ENCODE peak calls at places on chromosomes 11 and 22, in ten cellular contexts. R is PC-3, T is MM.1S, H is GM23248, U is PC-9, B is OCI-LY7, V is HCT116, X is SK-N-SH, I is hepatocyte, W is GM23338. O is an unnamed sample.
A peak's percentile ranks its signal among the peaks of the same experiment; 100 is the strongest.

GRCh38 chr22:49391436-49391835 is 436.2 kb downstream of the BRD1 start:
- DNase-seq in R (no peak), T (no peak), H (no peak), U (no peak), B (no peak), V (no peak), X (no peak), I (no peak), W (no peak), O (no peak)

GRCh38 chr11:120925944-120926343 is 98.0 kb upstream of the TBCEL start:
- DNase-seq in R (no peak), T (peak; percentile 84), H (no peak), U (no peak), B (peak; percentile 92), V (no peak), X (no peak), I (no peak), W (no peak), O (peak; percentile 47)

GRCh38 chr22:43923191-43923590 is 414 bp upstream of the PNPLA3 start:
- DNase-seq in R (no peak), T (no peak), H (peak; percentile 47), U (no peak), B (no peak), V (no peak), X (no peak), I (no peak), W (no peak), O (no peak)

GRCh38 chr11:62853279-62853965 is 14.0 kb upstream of the WDR74 start:
- DNase-seq in R (no peak), T (no peak), H (no peak), U (no peak), B (no peak), V (no peak), X (no peak), I (no peak), W (no peak), O (peak; percentile 46)

GRCh38 chr11:57335343-57336110 is at the start of gene SSRP1:
- DNase-seq in R (peak; percentile 92), T (peak; percentile 91), H (peak; percentile 95), U (peak; percentile 82), B (peak; percentile 95), V (peak; percentile 72), X (peak; percentile 95), I (peak; percentile 93), W (peak; percentile 93), O (peak; percentile 96)

GRCh38 chr22:44256860-44257560 is 55.7 kb downstream of the SHISAL1 start:
- DNase-seq in R (no peak), T (no peak), H (no peak), U (no peak), B (no peak), V (no peak), X (no peak), I (no peak), W (no peak), O (no peak)

GRCh38 chr11:110134120-110134519 is 40.9 kb downstream of the ZC3H12C start:
- DNase-seq in R (no peak), T (no peak), H (no peak), U (peak; percentile 34), B (no peak), V (no peak), X (no peak), I (peak; percentile 23), W (no peak), O (no peak)

GRCh38 chr22:30308518-30309230 is 18.1 kb downstream of the TBC1D10A start:
- DNase-seq in R (no peak), T (peak; percentile 54), H (peak; percentile 63), U (no peak), B (peak; percentile 87), V (no peak), X (no peak), I (no peak), W (no peak), O (peak; percentile 61)

DNA sequence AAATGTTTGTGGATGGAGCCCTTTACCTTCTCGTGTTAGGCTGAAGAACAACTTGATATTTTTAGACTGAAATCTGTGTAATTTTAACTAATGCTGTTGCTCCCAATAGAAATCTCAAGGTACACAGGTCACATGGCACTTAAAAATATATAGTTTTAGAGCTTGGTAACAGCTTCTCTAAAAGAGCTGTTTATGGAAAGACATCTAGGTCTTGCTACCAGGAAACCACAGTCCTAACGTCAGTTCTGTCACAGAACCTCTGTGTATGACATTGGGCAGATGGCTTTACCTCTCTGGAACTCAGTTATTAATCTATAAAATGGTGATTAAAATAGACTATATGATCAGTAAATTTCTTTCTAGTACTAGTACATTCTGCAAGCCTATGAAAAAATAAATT is 35.4 kb downstream of the PAK1 start:
- DNase-seq in R (no peak), T (peak; percentile 70), H (no peak), U (no peak), B (no peak), V (no peak), X (no peak), I (no peak), W (no peak), O (no peak)
- H3K4me2 ChIP-seq in R (no peak overlapping the region), T (peak overlapping the region; percentile 52), H (no peak overlapping the region), U (no peak overlapping the region), B (no peak overlapping the region), V (no peak overlapping the region), X (no peak overlapping the region), I (no peak overlapping the region), W (peak overlapping the region; percentile 15), O (no peak overlapping the region)

DNA sequence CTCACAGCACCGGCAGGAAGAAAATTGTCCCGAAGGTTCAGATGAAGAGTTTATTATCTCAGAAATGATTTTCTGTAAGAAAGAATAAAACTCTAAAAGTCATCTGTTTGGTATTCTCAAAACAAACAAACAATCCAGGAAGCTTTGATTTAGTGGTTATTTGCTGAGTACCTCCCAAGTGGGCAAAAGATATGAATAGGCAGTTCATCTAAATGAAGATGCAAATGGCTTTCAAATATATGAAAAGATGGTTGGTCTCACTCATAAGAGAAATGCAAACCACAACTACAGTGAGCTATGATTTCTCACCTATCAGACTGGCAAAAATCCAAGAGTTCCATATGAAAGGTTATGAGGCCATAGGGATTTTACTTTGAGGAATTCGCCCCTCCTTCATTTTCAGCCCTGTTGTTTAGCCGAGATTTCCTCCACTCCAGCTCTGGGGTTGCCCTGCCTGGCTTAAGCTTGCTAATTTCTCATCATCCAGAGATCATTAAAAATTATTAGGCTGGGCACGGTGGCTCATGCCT is 11.3 kb upstream of the P2RY2 start:
- DNase-seq in R (peak; percentile 81), T (no peak), H (no peak), U (peak; percentile 92), B (no peak), V (no peak), X (no peak), I (no peak), W (no peak), O (no peak)
- H3K9me2 ChIP-seq in R (no peaks in the 10 kb centered on the region), T (no peaks in the 10 kb centered on the region), H (no peaks in the 10 kb centered on the region), U (no peaks in the 10 kb centered on the region), B (no peaks in the 10 kb centered on the region), V (no peaks in the 10 kb centered on the region), X (no peaks in the 10 kb centered on the region), I (no peaks in the 10 kb centered on the region), W (no peaks in the 10 kb centered on the region), O (no peaks in the 10 kb centered on the region)

GRCh38 chr22:28013611-28014010 is 94.6 kb upstream of the PITPNB start:
- DNase-seq in R (no peak), T (no peak), H (no peak), U (no peak), B (no peak), V (no peak), X (no peak), I (no peak), W (peak; percentile 32), O (no peak)
- H3K4me2 ChIP-seq in R (no peak overlapping the region), T (no peak overlapping the region), H (no peak overlapping the region), U (no peak overlapping the region), B (no peak overlapping the region), V (no peak overlapping the region), X (no peak overlapping the region), I (no peak overlapping the region), W (no peak overlapping the region), O (no peak overlapping the region)

DNA sequence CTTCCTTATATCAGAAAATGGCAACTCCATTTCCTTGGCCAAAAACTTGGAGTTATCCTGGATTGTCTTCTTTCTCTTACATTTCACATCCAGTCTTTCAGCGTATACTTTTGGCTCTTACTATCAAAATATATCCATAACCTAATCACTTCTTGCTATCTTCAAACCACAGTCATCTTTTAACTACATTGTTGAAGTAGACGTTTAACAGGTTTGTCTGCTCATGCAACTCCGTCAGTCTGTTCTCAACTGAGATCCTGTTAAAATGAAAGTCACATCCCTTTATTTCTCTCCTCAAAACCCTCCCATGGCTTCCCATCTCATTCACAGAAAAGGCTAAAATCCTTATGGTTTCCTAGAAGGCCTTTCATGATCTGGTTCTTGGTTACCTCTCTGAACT is 41.9 kb downstream of the UVRAG start:
- DNase-seq in R (peak; percentile 47), T (no peak), H (no peak), U (peak; percentile 55), B (no peak), V (no peak), X (no peak), I (no peak), W (no peak), O (no peak)
- H3K9me2 ChIP-seq in R (no peaks in the 10 kb centered on the region), T (no peaks in the 10 kb centered on the region), H (no peaks in the 10 kb centered on the region), U (no peaks in the 10 kb centered on the region), B (no peaks in the 10 kb centered on the region), V (no peaks in the 10 kb centered on the region), X (no peaks in the 10 kb centered on the region), I (no peaks in the 10 kb centered on the region), W (no peaks in the 10 kb centered on the region), O (no peaks in the 10 kb centered on the region)

GRCh38 chr11:73243093-73243485 is 25.0 kb downstream of the P2RY2 start:
- DNase-seq in R (no peak), T (no peak), H (no peak), U (no peak), B (no peak), V (no peak), X (no peak), I (no peak), W (no peak), O (no peak)
- H3K4me2 ChIP-seq in R (no peak overlapping the region), T (peak overlapping the region; percentile 50), H (no peak overlapping the region), U (no peak overlapping the region), B (peak overlapping the region; percentile 43), V (peak overlapping the region; percentile 73), X (no peak overlapping the region), I (no peak overlapping the region), W (peak overlapping the region; percentile 74), O (no peak overlapping the region)

GRCh38 chr11:70145025-70145529 is 58.0 kb upstream of the FADD start:
- DNase-seq in R (no peak), T (no peak), H (no peak), U (no peak), B (no peak), V (no peak), X (no peak), I (no peak), W (no peak), O (no peak)
- H3K9me2 ChIP-seq in R (no peaks in the 10 kb centered on the region), T (no peaks in the 10 kb centered on the region), H (no peaks in the 10 kb centered on the region), U (no peaks in the 10 kb centered on the region), B (no peaks in the 10 kb centered on the region), V (no peaks in the 10 kb centered on the region), X (no peaks in the 10 kb centered on the region), I (no peaks in the 10 kb centered on the region), W (no peaks in the 10 kb centered on the region), O (no peaks in the 10 kb centered on the region)

DNA sequence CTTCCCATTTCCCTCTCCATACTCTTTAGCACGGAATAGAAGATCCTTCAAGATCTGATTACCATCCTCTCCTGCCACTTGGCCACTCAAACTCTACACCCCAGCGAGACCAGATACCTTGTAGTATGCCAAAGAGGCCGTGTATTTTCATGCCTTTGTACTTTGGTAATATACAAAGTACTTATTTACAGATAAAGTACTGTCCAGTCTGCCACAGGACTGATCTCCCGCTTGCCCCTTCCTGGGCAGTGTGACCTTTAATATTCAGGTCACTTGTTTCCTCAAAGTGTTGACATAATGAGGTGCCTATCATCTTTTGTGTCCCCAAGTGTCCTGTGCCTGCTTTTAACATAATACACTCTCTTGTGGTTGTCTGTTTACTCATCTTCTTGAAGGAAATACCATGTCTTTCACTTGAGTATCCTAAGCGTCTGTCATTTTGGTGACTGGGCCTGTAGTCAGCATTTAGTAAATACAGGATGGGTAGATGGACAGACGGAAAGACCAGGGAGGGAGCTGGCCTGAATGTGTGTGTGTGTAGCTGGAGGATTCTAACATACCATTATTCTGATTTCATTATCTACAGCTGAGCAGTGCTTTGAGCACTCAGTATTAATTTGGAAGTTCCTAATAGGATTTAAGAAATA is 137.4 kb downstream of the NAV2 start:
- DNase-seq in R (peak; percentile 72), T (no peak), H (peak; percentile 35), U (no peak), B (no peak), V (no peak), X (no peak), I (no peak), W (no peak), O (no peak)
- H3K4me2 ChIP-seq in R (peak overlapping the region; percentile 11), T (no peak overlapping the region), H (no peak overlapping the region), U (no peak overlapping the region), B (no peak overlapping the region), V (no peak overlapping the region), X (no peak overlapping the region), I (no peak overlapping the region), W (no peak overlapping the region), O (no peak overlapping the region)

O was measured in Karpas-422.